ENCODE peak calls at places on chromosomes 5 and 9, in seven cellular contexts. W is B cell; H is cardiac fibroblast; Q is effector memory CD4-positive, alpha-beta T cell; V is neural progenitor cell; B is SW480; D is WTC11. S is an unnamed sample.

GRCh38 chr9:93893899-93894690 is 61.1 kb downstream of the BARX1 start:
- DNase-seq in Q (no peak), W (no peak), D (no peak), B (no peak), V (no peak), H (no peak), S (no peak)

GRCh38 chr9:82010711-82011110 is 22.1 kb downstream of the SPATA31D1 start:
- DNase-seq in H (no peak), Q (no peak), B (no peak), V (no peak), W (no peak), D (no peak), S (no peak)

GRCh38 chr9:131869312-131869711 is 129.4 kb upstream of the RAPGEF1 start:
- DNase-seq in B (no peak), W (no peak), H (no peak), D (peak; percentile 44), V (peak; percentile 89), Q (no peak), S (no peak)

GRCh38 chr5:10335711-10336470 is 17.6 kb upstream of the MARCHF6 start:
- DNase-seq in H (no peak), Q (no peak), D (no peak), V (no peak), B (no peak), W (no peak), S (no peak)

GRCh38 chr5:172952034-172952511 is 7.2 kb upstream of the RPL26L1 start:
- DNase-seq in W (no peak), H (peak; percentile 39), Q (no peak), V (no peak), D (no peak), B (peak; percentile 54), S (no peak)

GRCh38 chr5:177607452-177608192 is 7.7 kb downstream of the B4GALT7 start:
- DNase-seq in H (peak; percentile 90), W (peak; percentile 79), D (peak; percentile 94), Q (no peak), B (peak; percentile 83), V (peak; percentile 90), S (peak; percentile 85)

GRCh38 chr9:38380872-38381534 is 11.5 kb upstream of the ALDH1B1 start:
- DNase-seq in Q (no peak), W (no peak), B (peak; percentile 61), H (no peak), D (no peak), V (peak; percentile 68), S (no peak)

GRCh38 chr5:73188764-73189521 is 15.9 kb downstream of the TMEM174 start:
- DNase-seq in H (peak; percentile 2), Q (no peak), D (no peak), W (no peak), V (no peak), B (no peak), S (peak; percentile 20)

GRCh38 chr9:89793124-89793495 is 188.3 kb downstream of the GADD45G start:
- DNase-seq in D (no peak), V (no peak), B (no peak), W (no peak), Q (no peak), H (no peak), S (no peak)

GRCh38 chr5:36878421-36879088 is 2.0 kb downstream of the NIPBL start:
- DNase-seq in D (peak; percentile 66), Q (no peak), B (peak; percentile 38), W (no peak), H (peak; percentile 67), V (peak; percentile 92), S (peak; percentile 76)

GRCh38 chr9:111983484-111983908 is 86.9 kb downstream of the UGCG start:
- DNase-seq in Q (no peak), V (no peak), D (no peak), W (peak; percentile 49), B (no peak), H (no peak), S (no peak)

S was measured in RKO.